ENCODE peak calls at places on chromosomes 12 and 14, in ten cellular contexts. T is HL-60; F is body of pancreas; A is GM23338; R is CD8-positive, alpha-beta T cell; Z is fibroblast of lung; L is A549; O is stomach; S is testis; D is AG04450. U is an unnamed sample.

GRCh38 chr12:97404549-97404948 is 58.1 kb upstream of the RMST start:
- DNase-seq in Z (peak), D (no peak), O (peak), S (peak), L (peak), A (peak), F (peak), R (no peak), T (no peak), U (peak)

GRCh38 chr12:117241697-117242096 is 51.4 kb upstream of the FBXO21 start:
- DNase-seq in Z (no peak), R (no peak), A (no peak), O (no peak), T (no peak), F (no peak), D (no peak), L (no peak), S (no peak), U (no peak)

GRCh38 chr14:76811561-76811960 is 1.1 kb downstream of the ANGEL1 start:
- DNase-seq in S (no peak), L (no peak), D (no peak), F (no peak), R (no peak), T (no peak), A (no peak), Z (peak), O (no peak), U (no peak)

GRCh38 chr14:100617715-100618693 is 30.8 kb upstream of the BEGAIN start:
- DNase-seq in T (no peak), A (no peak), L (no peak), D (no peak), F (no peak), O (no peak), S (peak), Z (peak), R (no peak), U (no peak)

GRCh38 chr12:107241421-107241820 is 148.1 kb upstream of the CRY1 start:
- DNase-seq in S (no peak), Z (no peak), A (no peak), D (no peak), T (no peak), R (no peak), F (peak), L (no peak), O (no peak), U (no peak)

GRCh38 chr12:46209914-46210834 is 58.7 kb downstream of the SLC38A1 start:
- DNase-seq in S (no peak), D (no peak), Z (peak), F (peak), O (peak), T (no peak), A (peak), R (peak), L (no peak), U (peak)

GRCh38 chr14:39974036-39974435 is 541.8 kb upstream of the FBXO33 start:
- DNase-seq in D (no peak), F (no peak), T (no peak), R (no peak), A (no peak), S (no peak), L (no peak), O (no peak), Z (no peak), U (no peak)

GRCh38 chr12:55728185-55728931 is 451 bp downstream of the CD63 start:
- DNase-seq in T (no peak), O (peak), F (peak), D (no peak), S (peak), L (peak), R (peak), Z (peak), A (peak), U (peak)

DNA sequence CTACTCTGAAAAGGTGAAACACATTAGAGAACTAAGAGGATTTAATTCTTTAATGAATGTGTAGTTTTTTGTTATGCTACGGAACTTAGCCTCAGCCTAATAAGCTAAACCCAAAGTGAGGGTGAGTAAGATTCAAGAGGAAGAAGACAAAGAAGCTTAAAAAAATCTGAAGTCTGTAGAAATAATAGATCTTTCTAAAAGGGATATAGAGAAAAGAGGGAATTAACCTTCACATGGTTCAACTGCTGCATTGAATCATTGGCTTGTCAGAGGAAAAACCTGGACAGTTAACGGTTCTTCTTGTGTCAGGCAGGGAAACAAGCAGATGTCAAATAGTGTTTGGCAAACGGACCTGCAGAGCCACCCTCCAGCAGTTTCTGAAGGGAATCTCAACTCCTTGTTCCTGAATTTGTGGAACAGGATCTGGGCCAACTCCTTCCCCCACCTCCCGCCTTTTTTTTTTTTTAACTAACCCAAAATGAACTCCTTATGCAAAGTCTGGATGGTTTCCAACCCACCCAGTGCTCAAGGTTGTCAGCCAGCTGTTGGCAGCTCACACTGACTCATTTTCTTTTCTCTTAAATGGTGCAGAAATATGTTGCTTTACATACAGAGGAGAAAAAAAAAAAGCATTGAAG is 187.2 kb downstream of the CAND1 start:
- DNase-seq in L (no peak), A (no peak), F (peak), R (no peak), O (no peak), D (peak), Z (peak), S (peak), T (no peak), U (no peak)
- H3K27ac ChIP-seq in L (no peak), A (no peak), F (no peak), R (no peak), O (no peak), D (no peak), Z (no peak), S (peak), T (no peak), U (no peak)

GRCh38 chr12:124734224-124734788 is 129.4 kb downstream of the SCARB1 start:
- DNase-seq in Z (no peak), T (peak), O (no peak), D (no peak), F (peak), S (no peak), L (no peak), A (peak), R (no peak), U (no peak)
- TF ChIP-seq CTCF in Z (no peak), T (no peak), O (no peak), D (no peak), F (no peak), S (no peak), L (no peak), A (peak), R (no peak), U (no peak)

DNA sequence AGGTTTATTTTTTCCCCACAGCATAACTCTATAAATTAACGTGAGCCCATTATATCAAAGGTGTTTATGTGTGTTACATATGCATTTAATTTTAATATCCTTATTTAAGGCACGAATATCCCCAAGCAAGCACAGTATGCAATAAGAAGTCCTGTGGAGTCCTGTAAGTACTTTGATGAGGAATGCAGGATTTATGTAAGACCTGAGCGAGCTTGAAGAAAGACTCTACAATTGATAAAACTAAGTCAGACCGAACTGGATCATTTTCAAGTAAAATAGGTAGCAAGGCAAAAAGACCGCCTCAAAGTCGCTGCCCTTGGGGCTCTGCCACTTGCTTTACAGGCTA is 755 bp downstream of the SLC25A21 start:
- DNase-seq in S (no peak), O (no peak), R (no peak), D (no peak), Z (no peak), T (no peak), L (no peak), F (no peak), A (no peak), U (no peak)
- H3K27ac ChIP-seq in S (peak), O (peak), R (no peak), D (peak), Z (peak), T (no peak), L (peak), F (peak), A (peak), U (no peak)

DNA sequence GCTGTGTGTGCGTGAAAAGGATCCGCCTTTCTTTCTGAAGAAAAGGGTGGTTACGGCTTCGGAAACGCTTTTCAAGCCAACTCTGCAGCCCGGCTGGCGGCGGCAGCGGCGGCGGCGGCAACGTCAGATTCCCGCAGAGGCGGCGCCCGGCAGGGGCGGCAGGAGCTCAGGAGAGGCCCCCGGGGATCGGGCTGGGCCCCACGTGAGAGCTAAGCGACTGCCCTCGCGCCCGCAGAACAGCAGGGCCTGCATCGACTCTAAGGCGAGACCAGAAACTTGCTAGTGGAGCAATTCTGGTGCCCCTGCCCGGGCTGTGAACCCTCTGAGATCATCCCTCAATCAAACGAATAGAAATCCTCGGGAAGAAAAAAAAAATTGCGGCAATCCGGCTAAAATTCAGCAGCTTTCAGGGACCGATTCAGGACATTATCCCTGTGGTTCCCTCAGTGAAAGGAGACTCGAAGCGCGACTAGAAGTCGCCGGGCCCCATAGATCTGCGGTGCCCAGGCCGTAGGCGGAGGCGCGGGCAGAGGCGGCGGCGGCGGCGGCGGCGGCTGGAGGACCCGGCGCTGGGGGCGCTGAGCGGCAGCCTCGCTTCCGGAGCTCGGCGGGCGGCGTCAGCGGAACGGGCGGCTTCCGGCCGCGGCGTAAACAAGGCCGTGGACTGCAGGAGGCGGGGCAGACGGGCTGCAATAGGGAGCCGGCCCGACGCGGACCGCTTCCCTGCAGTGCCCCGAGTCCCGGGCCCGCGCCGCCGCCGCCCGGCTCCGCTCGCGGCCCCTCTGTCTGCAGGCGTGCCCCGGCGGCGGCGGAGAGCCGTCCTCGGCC is at the start of gene KLHDC2:
- DNase-seq in L (peak), Z (peak), D (peak), T (peak), S (peak), O (peak), A (peak), R (peak), F (peak), U (peak)
- TF ChIP-seq CTCF in L (peak), Z (no peak), D (no peak), T (no peak), S (no peak), O (no peak), A (no peak), R (peak), F (peak), U (no peak)

GRCh38 chr12:6096527-6096926 is 27.9 kb downstream of the VWF start:
- DNase-seq in F (no peak), D (no peak), T (no peak), S (no peak), L (no peak), O (no peak), Z (no peak), A (no peak), R (no peak), U (no peak)

GRCh38 chr12:6091786-6092566 is 32.5 kb downstream of the VWF start:
- DNase-seq in T (no peak), F (no peak), R (no peak), S (no peak), A (no peak), Z (no peak), D (no peak), L (no peak), O (no peak), U (no peak)

GRCh38 chr12:6092784-6093722 is 31.4 kb downstream of the VWF start:
- DNase-seq in S (no peak), A (no peak), O (peak), T (no peak), R (no peak), Z (peak), F (no peak), D (peak), L (peak), U (no peak)

GRCh38 chr12:6095269-6095668 is 29.2 kb downstream of the VWF start:
- DNase-seq in S (no peak), L (no peak), F (no peak), R (no peak), D (no peak), T (no peak), Z (no peak), O (no peak), A (no peak), U (no peak)

DNA sequence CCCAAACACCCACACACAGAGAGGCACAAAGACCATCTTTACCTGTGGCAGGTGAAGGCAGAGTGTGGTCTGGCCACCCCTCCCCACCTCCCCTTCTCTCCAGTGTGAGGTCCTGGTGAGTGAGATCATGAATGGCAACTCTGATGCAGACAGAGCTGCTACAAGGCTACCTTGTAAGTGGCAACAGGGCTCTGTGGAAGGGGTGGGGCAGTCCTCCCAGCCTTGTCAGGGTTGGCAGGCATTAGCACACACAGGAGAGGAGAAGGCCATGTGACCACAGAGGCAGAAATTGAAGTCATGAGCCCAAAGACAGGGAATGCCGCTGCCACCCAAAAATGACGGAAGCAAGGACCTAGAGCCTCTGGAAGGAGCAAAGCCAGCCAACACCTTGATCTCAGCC is 30.7 kb downstream of the VWF start:
- DNase-seq in Z (no peak), F (no peak), D (no peak), O (peak), T (no peak), A (no peak), R (no peak), L (no peak), S (no peak), U (no peak)
- H3K27ac ChIP-seq in Z (peak), F (no peak), D (peak), O (peak), T (no peak), A (no peak), R (no peak), L (peak), S (no peak), U (no peak)

GRCh38 chr12:1093166-1093751 is 102.2 kb downstream of the ERC1 start:
- DNase-seq in Z (peak), F (peak), S (peak), R (peak), L (peak), O (no peak), A (peak), T (no peak), D (peak), U (peak)
- TF ChIP-seq CTCF in Z (peak), F (peak), S (peak), R (peak), L (peak), O (peak), A (peak), T (peak), D (peak), U (peak)

GRCh38 chr12:98788396-98788795 is 143.3 kb downstream of the APAF1 start:
- DNase-seq in Z (no peak), O (no peak), S (no peak), T (no peak), R (no peak), A (no peak), L (no peak), D (no peak), F (peak), U (no peak)

GRCh38 chr12:98797200-98797599 is 152.1 kb downstream of the APAF1 start:
- DNase-seq in A (no peak), F (no peak), T (no peak), L (no peak), O (no peak), R (no peak), S (no peak), Z (no peak), D (no peak), U (no peak)

GRCh38 chr12:98796745-98797144 is 151.7 kb downstream of the APAF1 start:
- DNase-seq in R (no peak), T (no peak), L (no peak), A (no peak), F (no peak), O (no peak), S (no peak), D (no peak), Z (no peak), U (no peak)

GRCh38 chr12:98791406-98791805 is 146.3 kb downstream of the APAF1 start:
- DNase-seq in F (no peak), D (no peak), R (no peak), Z (no peak), A (no peak), S (no peak), O (no peak), T (no peak), L (no peak), U (no peak)

GRCh38 chr12:98793121-98793520 is 148.0 kb downstream of the APAF1 start:
- DNase-seq in T (no peak), Z (peak), A (no peak), R (no peak), D (no peak), S (no peak), F (no peak), L (no peak), O (no peak), U (no peak)
- H3K27ac ChIP-seq in T (no peak), Z (no peak), A (no peak), R (no peak), D (no peak), S (no peak), F (no peak), L (no peak), O (no peak), U (no peak)

GRCh38 chr14:95361373-95362179 is 41.9 kb upstream of the CLMN start:
- DNase-seq in D (no peak), R (peak), F (peak), T (peak), A (peak), Z (no peak), O (peak), S (peak), L (peak), U (peak)

GRCh38 chr14:95362180-95362494 is 42.4 kb upstream of the CLMN start:
- DNase-seq in F (no peak), D (no peak), L (no peak), S (peak), Z (no peak), A (peak), O (no peak), R (no peak), T (no peak), U (no peak)

GRCh38 chr14:95363468-95363954 is 43.8 kb upstream of the CLMN start:
- DNase-seq in F (no peak), Z (no peak), D (no peak), A (no peak), T (no peak), S (peak), L (no peak), O (no peak), R (no peak), U (no peak)

GRCh38 chr14:95359974-95360826 is 40.5 kb upstream of the CLMN start:
- DNase-seq in S (peak), Z (peak), R (no peak), L (no peak), T (no peak), F (peak), O (peak), D (no peak), A (peak), U (no peak)

GRCh38 chr14:95360828-95361227 is 41.1 kb upstream of the CLMN start:
- DNase-seq in T (no peak), L (no peak), A (peak), D (no peak), Z (no peak), F (no peak), O (no peak), S (peak), R (no peak), U (no peak)
- TF ChIP-seq CTCF in T (no peak), L (no peak), A (no peak), D (no peak), Z (no peak), F (no peak), O (no peak), S (no peak), R (no peak), U (no peak)

GRCh38 chr12:31726575-31726974 is 2.2 kb downstream of the AMN1 start:
- DNase-seq in L (no peak), O (no peak), T (no peak), F (no peak), D (no peak), A (no peak), R (no peak), Z (no peak), S (no peak), U (no peak)
- H3K27ac ChIP-seq in L (no peak), O (no peak), T (no peak), F (no peak), D (no peak), A (no peak), R (no peak), Z (no peak), S (no peak), U (no peak)

U was measured in colonic mucosa.